ENCODE peak calls at places on chromosomes 13 and 19, in ten cellular contexts. One of them, this sample, is unnamed.

GRCh38 chr13:39767791-39768564 is 112.5 kb downstream of the COG6 start:
- DNase-seq in activated naive CD4-positive, alpha-beta T cell treated with Interleukin-2 at 50 U/mL for 16 hours: no peak
- DNase-seq in NCI-H2029: no peak
- DNase-seq in nephron progenitor cell: no peak
- DNase-seq in GOT3: no peak
- DNase-seq in adrenal gland: no peak
- DNase-seq in left ventricle myocardium superior: no peak
- DNase-seq in stimulated activated CD4-positive, alpha-beta T cell treated with anti-CD3 and anti-CD28 coated beads, Interleukin-1b, Interleukin-23, amount 100 ng/mL, for 1 hour: no peak
- DNase-seq in amygdala: no peak
- DNase-seq in activated CD4-positive, CD25-positive, alpha-beta regulatory T cell: no peak
- DNase-seq in this sample: no peak

GRCh38 chr13:106619688-106620555 is 52.0 kb upstream of the ARGLU1 start:
- DNase-seq in nephron progenitor cell: peak; percentile 36
- DNase-seq in amygdala: no peak
- DNase-seq in stimulated activated CD4-positive, alpha-beta T cell treated with anti-CD3 and anti-CD28 coated beads, Interleukin-1b, Interleukin-23, amount 100 ng/mL, for 1 hour: no peak
- DNase-seq in activated CD4-positive, CD25-positive, alpha-beta regulatory T cell: no peak
- DNase-seq in adrenal gland: no peak
- DNase-seq in NCI-H2029: peak; percentile 9
- DNase-seq in GOT3: no peak
- DNase-seq in activated naive CD4-positive, alpha-beta T cell treated with Interleukin-2 at 50 U/mL for 16 hours: no peak
- DNase-seq in left ventricle myocardium superior: no peak
- DNase-seq in this sample: no peak

GRCh38 chr13:49563513-49563912 is 21.8 kb downstream of the RCBTB1 start:
- DNase-seq in activated naive CD4-positive, alpha-beta T cell treated with Interleukin-2 at 50 U/mL for 16 hours: no peak
- DNase-seq in nephron progenitor cell: no peak
- DNase-seq in amygdala: no peak
- DNase-seq in activated CD4-positive, CD25-positive, alpha-beta regulatory T cell: no peak
- DNase-seq in stimulated activated CD4-positive, alpha-beta T cell treated with anti-CD3 and anti-CD28 coated beads, Interleukin-1b, Interleukin-23, amount 100 ng/mL, for 1 hour: no peak
- DNase-seq in left ventricle myocardium superior: no peak
- DNase-seq in GOT3: no peak
- DNase-seq in NCI-H2029: no peak
- DNase-seq in adrenal gland: no peak
- DNase-seq in this sample: no peak

GRCh38 chr19:10193666-10194499 is 870 bp downstream of the DNMT1 start:
- DNase-seq in activated naive CD4-positive, alpha-beta T cell treated with Interleukin-2 at 50 U/mL for 16 hours: peak; percentile 29
- DNase-seq in NCI-H2029: no peak
- DNase-seq in adrenal gland: no peak
- DNase-seq in GOT3: no peak
- DNase-seq in left ventricle myocardium superior: no peak
- DNase-seq in amygdala: no peak
- DNase-seq in stimulated activated CD4-positive, alpha-beta T cell treated with anti-CD3 and anti-CD28 coated beads, Interleukin-1b, Interleukin-23, amount 100 ng/mL, for 1 hour: no peak
- DNase-seq in nephron progenitor cell: no peak
- DNase-seq in activated CD4-positive, CD25-positive, alpha-beta regulatory T cell: no peak
- DNase-seq in this sample: no peak

GRCh38 chr13:73059460-73060250 is 850 bp downstream of the KLF5 start:
- DNase-seq in adrenal gland: peak; percentile 47
- DNase-seq in nephron progenitor cell: peak; percentile 69
- DNase-seq in GOT3: no peak
- DNase-seq in activated CD4-positive, CD25-positive, alpha-beta regulatory T cell: no peak
- DNase-seq in amygdala: no peak
- DNase-seq in NCI-H2029: peak; percentile 8
- DNase-seq in activated naive CD4-positive, alpha-beta T cell treated with Interleukin-2 at 50 U/mL for 16 hours: peak; percentile 46
- DNase-seq in stimulated activated CD4-positive, alpha-beta T cell treated with anti-CD3 and anti-CD28 coated beads, Interleukin-1b, Interleukin-23, amount 100 ng/mL, for 1 hour: peak; percentile 7
- DNase-seq in left ventricle myocardium superior: peak; percentile 71
- DNase-seq in this sample: no peak

GRCh38 chr19:49442793-49443365 is 1.6 kb upstream of the SLC17A7 start:
- DNase-seq in activated naive CD4-positive, alpha-beta T cell treated with Interleukin-2 at 50 U/mL for 16 hours: peak; percentile 59
- DNase-seq in left ventricle myocardium superior: peak; percentile 96
- DNase-seq in activated CD4-positive, CD25-positive, alpha-beta regulatory T cell: peak; percentile 41
- DNase-seq in amygdala: no peak
- DNase-seq in GOT3: peak; percentile 77
- DNase-seq in NCI-H2029: peak; percentile 78
- DNase-seq in nephron progenitor cell: peak; percentile 99
- DNase-seq in adrenal gland: peak; percentile 86
- DNase-seq in stimulated activated CD4-positive, alpha-beta T cell treated with anti-CD3 and anti-CD28 coated beads, Interleukin-1b, Interleukin-23, amount 100 ng/mL, for 1 hour: no peak
- DNase-seq in this sample: peak; percentile 70

GRCh38 chr13:24203726-24204295 is 43.3 kb downstream of the SPATA13 start:
- DNase-seq in adrenal gland: no peak
- DNase-seq in left ventricle myocardium superior: no peak
- DNase-seq in stimulated activated CD4-positive, alpha-beta T cell treated with anti-CD3 and anti-CD28 coated beads, Interleukin-1b, Interleukin-23, amount 100 ng/mL, for 1 hour: no peak
- DNase-seq in amygdala: no peak
- DNase-seq in activated CD4-positive, CD25-positive, alpha-beta regulatory T cell: no peak
- DNase-seq in nephron progenitor cell: no peak
- DNase-seq in GOT3: no peak
- DNase-seq in NCI-H2029: no peak
- DNase-seq in activated naive CD4-positive, alpha-beta T cell treated with Interleukin-2 at 50 U/mL for 16 hours: no peak
- DNase-seq in this sample: no peak

GRCh38 chr13:29594710-29595379 is 643 bp downstream of the SLC7A1 start:
- DNase-seq in amygdala: no peak
- DNase-seq in activated naive CD4-positive, alpha-beta T cell treated with Interleukin-2 at 50 U/mL for 16 hours: peak; percentile 78
- DNase-seq in stimulated activated CD4-positive, alpha-beta T cell treated with anti-CD3 and anti-CD28 coated beads, Interleukin-1b, Interleukin-23, amount 100 ng/mL, for 1 hour: peak; percentile 9
- DNase-seq in adrenal gland: peak; percentile 66
- DNase-seq in nephron progenitor cell: peak; percentile 56
- DNase-seq in NCI-H2029: no peak
- DNase-seq in GOT3: peak; percentile 39
- DNase-seq in activated CD4-positive, CD25-positive, alpha-beta regulatory T cell: peak; percentile 72
- DNase-seq in left ventricle myocardium superior: peak; percentile 71
- DNase-seq in this sample: no peak

GRCh38 chr13:90281709-90282108 is 1065.8 kb upstream of the MIR17HG start:
- DNase-seq in activated naive CD4-positive, alpha-beta T cell treated with Interleukin-2 at 50 U/mL for 16 hours: no peak
- DNase-seq in stimulated activated CD4-positive, alpha-beta T cell treated with anti-CD3 and anti-CD28 coated beads, Interleukin-1b, Interleukin-23, amount 100 ng/mL, for 1 hour: no peak
- DNase-seq in adrenal gland: no peak
- DNase-seq in activated CD4-positive, CD25-positive, alpha-beta regulatory T cell: no peak
- DNase-seq in NCI-H2029: no peak
- DNase-seq in GOT3: no peak
- DNase-seq in nephron progenitor cell: no peak
- DNase-seq in amygdala: no peak
- DNase-seq in left ventricle myocardium superior: no peak
- DNase-seq in this sample: no peak

GRCh38 chr13:71801781-71802180 is 65.2 kb downstream of the DACH1 start:
- DNase-seq in GOT3: no peak
- DNase-seq in nephron progenitor cell: no peak
- DNase-seq in stimulated activated CD4-positive, alpha-beta T cell treated with anti-CD3 and anti-CD28 coated beads, Interleukin-1b, Interleukin-23, amount 100 ng/mL, for 1 hour: no peak
- DNase-seq in amygdala: no peak
- DNase-seq in NCI-H2029: no peak
- DNase-seq in left ventricle myocardium superior: no peak
- DNase-seq in adrenal gland: no peak
- DNase-seq in activated naive CD4-positive, alpha-beta T cell treated with Interleukin-2 at 50 U/mL for 16 hours: no peak
- DNase-seq in activated CD4-positive, CD25-positive, alpha-beta regulatory T cell: no peak
- DNase-seq in this sample: no peak

GRCh38 chr19:55118401-55118991 is 1.1 kb upstream of the PPP1R12C start:
- DNase-seq in activated CD4-positive, CD25-positive, alpha-beta regulatory T cell: no peak
- DNase-seq in NCI-H2029: no peak
- DNase-seq in adrenal gland: peak; percentile 54
- DNase-seq in stimulated activated CD4-positive, alpha-beta T cell treated with anti-CD3 and anti-CD28 coated beads, Interleukin-1b, Interleukin-23, amount 100 ng/mL, for 1 hour: no peak
- DNase-seq in activated naive CD4-positive, alpha-beta T cell treated with Interleukin-2 at 50 U/mL for 16 hours: no peak
- DNase-seq in GOT3: no peak
- DNase-seq in amygdala: no peak
- DNase-seq in nephron progenitor cell: peak; percentile 57
- DNase-seq in left ventricle myocardium superior: peak; percentile 70
- DNase-seq in this sample: no peak

GRCh38 chr13:37929308-37929707 is 59.7 kb upstream of the TRPC4 start:
- DNase-seq in NCI-H2029: no peak
- DNase-seq in adrenal gland: no peak
- DNase-seq in nephron progenitor cell: no peak
- DNase-seq in activated CD4-positive, CD25-positive, alpha-beta regulatory T cell: no peak
- DNase-seq in activated naive CD4-positive, alpha-beta T cell treated with Interleukin-2 at 50 U/mL for 16 hours: no peak
- DNase-seq in stimulated activated CD4-positive, alpha-beta T cell treated with anti-CD3 and anti-CD28 coated beads, Interleukin-1b, Interleukin-23, amount 100 ng/mL, for 1 hour: no peak
- DNase-seq in left ventricle myocardium superior: no peak
- DNase-seq in GOT3: no peak
- DNase-seq in amygdala: no peak
- DNase-seq in this sample: no peak

GRCh38 chr13:112055417-112056206 is 11.3 kb upstream of the SOX1 start:
- DNase-seq in nephron progenitor cell: no peak
- DNase-seq in adrenal gland: no peak
- DNase-seq in activated CD4-positive, CD25-positive, alpha-beta regulatory T cell: no peak
- DNase-seq in activated naive CD4-positive, alpha-beta T cell treated with Interleukin-2 at 50 U/mL for 16 hours: no peak
- DNase-seq in amygdala: no peak
- DNase-seq in NCI-H2029: no peak
- DNase-seq in GOT3: no peak
- DNase-seq in stimulated activated CD4-positive, alpha-beta T cell treated with anti-CD3 and anti-CD28 coated beads, Interleukin-1b, Interleukin-23, amount 100 ng/mL, for 1 hour: no peak
- DNase-seq in left ventricle myocardium superior: no peak
- DNase-seq in this sample: no peak

GRCh38 chr13:57582032-57582431 is 49.5 kb upstream of the PCDH17 start:
- DNase-seq in left ventricle myocardium superior: no peak
- DNase-seq in NCI-H2029: no peak
- DNase-seq in nephron progenitor cell: no peak
- DNase-seq in GOT3: no peak
- DNase-seq in activated CD4-positive, CD25-positive, alpha-beta regulatory T cell: no peak
- DNase-seq in activated naive CD4-positive, alpha-beta T cell treated with Interleukin-2 at 50 U/mL for 16 hours: no peak
- DNase-seq in amygdala: no peak
- DNase-seq in adrenal gland: no peak
- DNase-seq in stimulated activated CD4-positive, alpha-beta T cell treated with anti-CD3 and anti-CD28 coated beads, Interleukin-1b, Interleukin-23, amount 100 ng/mL, for 1 hour: no peak
- DNase-seq in this sample: no peak

GRCh38 chr13:41668130-41668757 is 210.9 kb downstream of the RGCC start:
- DNase-seq in stimulated activated CD4-positive, alpha-beta T cell treated with anti-CD3 and anti-CD28 coated beads, Interleukin-1b, Interleukin-23, amount 100 ng/mL, for 1 hour: no peak
- DNase-seq in amygdala: no peak
- DNase-seq in nephron progenitor cell: peak; percentile 31
- DNase-seq in GOT3: no peak
- DNase-seq in adrenal gland: peak; percentile 63
- DNase-seq in left ventricle myocardium superior: peak; percentile 36
- DNase-seq in activated naive CD4-positive, alpha-beta T cell treated with Interleukin-2 at 50 U/mL for 16 hours: no peak
- DNase-seq in activated CD4-positive, CD25-positive, alpha-beta regulatory T cell: no peak
- DNase-seq in NCI-H2029: peak; percentile 60
- DNase-seq in this sample: peak; percentile 9

GRCh38 chr13:60584976-60585375 is 188.0 kb downstream of the TDRD3 start:
- DNase-seq in stimulated activated CD4-positive, alpha-beta T cell treated with anti-CD3 and anti-CD28 coated beads, Interleukin-1b, Interleukin-23, amount 100 ng/mL, for 1 hour: no peak
- DNase-seq in adrenal gland: no peak
- DNase-seq in left ventricle myocardium superior: peak; percentile 31
- DNase-seq in GOT3: no peak
- DNase-seq in activated naive CD4-positive, alpha-beta T cell treated with Interleukin-2 at 50 U/mL for 16 hours: no peak
- DNase-seq in NCI-H2029: no peak
- DNase-seq in activated CD4-positive, CD25-positive, alpha-beta regulatory T cell: no peak
- DNase-seq in amygdala: peak; percentile 18
- DNase-seq in nephron progenitor cell: peak; percentile 7
- DNase-seq in this sample: no peak

GRCh38 chr19:35757749-35758608 is at the start of gene PROSER3:
- DNase-seq in NCI-H2029: peak; percentile 99
- DNase-seq in activated naive CD4-positive, alpha-beta T cell treated with Interleukin-2 at 50 U/mL for 16 hours: peak; percentile 99
- DNase-seq in amygdala: peak; percentile 96
- DNase-seq in GOT3: peak; percentile 94
- DNase-seq in activated CD4-positive, CD25-positive, alpha-beta regulatory T cell: peak; percentile 91
- DNase-seq in left ventricle myocardium superior: peak; percentile 98
- DNase-seq in adrenal gland: peak; percentile 98
- DNase-seq in nephron progenitor cell: peak; percentile 97
- DNase-seq in stimulated activated CD4-positive, alpha-beta T cell treated with anti-CD3 and anti-CD28 coated beads, Interleukin-1b, Interleukin-23, amount 100 ng/mL, for 1 hour: peak; percentile 95
- DNase-seq in this sample: peak; percentile 97

GRCh38 chr19:39737351-39737750 is 478 bp downstream of the CLC start:
- DNase-seq in nephron progenitor cell: no peak
- DNase-seq in stimulated activated CD4-positive, alpha-beta T cell treated with anti-CD3 and anti-CD28 coated beads, Interleukin-1b, Interleukin-23, amount 100 ng/mL, for 1 hour: no peak
- DNase-seq in adrenal gland: no peak
- DNase-seq in left ventricle myocardium superior: no peak
- DNase-seq in GOT3: no peak
- DNase-seq in activated CD4-positive, CD25-positive, alpha-beta regulatory T cell: no peak
- DNase-seq in NCI-H2029: no peak
- DNase-seq in amygdala: no peak
- DNase-seq in activated naive CD4-positive, alpha-beta T cell treated with Interleukin-2 at 50 U/mL for 16 hours: no peak
- DNase-seq in this sample: no peak

GRCh38 chr13:67299072-67299635 is 69.0 kb upstream of the PCDH9 start:
- DNase-seq in nephron progenitor cell: no peak
- DNase-seq in NCI-H2029: no peak
- DNase-seq in stimulated activated CD4-positive, alpha-beta T cell treated with anti-CD3 and anti-CD28 coated beads, Interleukin-1b, Interleukin-23, amount 100 ng/mL, for 1 hour: no peak
- DNase-seq in GOT3: no peak
- DNase-seq in adrenal gland: no peak
- DNase-seq in activated CD4-positive, CD25-positive, alpha-beta regulatory T cell: no peak
- DNase-seq in amygdala: no peak
- DNase-seq in left ventricle myocardium superior: no peak
- DNase-seq in activated naive CD4-positive, alpha-beta T cell treated with Interleukin-2 at 50 U/mL for 16 hours: no peak
- DNase-seq in this sample: no peak

GRCh38 chr19:13838943-13839192 is 38.1 kb upstream of the NANOS3 start:
- DNase-seq in amygdala: no peak
- DNase-seq in adrenal gland: no peak
- DNase-seq in NCI-H2029: no peak
- DNase-seq in left ventricle myocardium superior: peak; percentile 95
- DNase-seq in stimulated activated CD4-positive, alpha-beta T cell treated with anti-CD3 and anti-CD28 coated beads, Interleukin-1b, Interleukin-23, amount 100 ng/mL, for 1 hour: no peak
- DNase-seq in activated CD4-positive, CD25-positive, alpha-beta regulatory T cell: no peak
- DNase-seq in activated naive CD4-positive, alpha-beta T cell treated with Interleukin-2 at 50 U/mL for 16 hours: no peak
- DNase-seq in GOT3: no peak
- DNase-seq in nephron progenitor cell: no peak
- DNase-seq in this sample: no peak

GRCh38 chr13:105990256-105990958 is 545.1 kb downstream of the EFNB2 start:
- DNase-seq in adrenal gland: no peak
- DNase-seq in stimulated activated CD4-positive, alpha-beta T cell treated with anti-CD3 and anti-CD28 coated beads, Interleukin-1b, Interleukin-23, amount 100 ng/mL, for 1 hour: no peak
- DNase-seq in amygdala: no peak
- DNase-seq in activated naive CD4-positive, alpha-beta T cell treated with Interleukin-2 at 50 U/mL for 16 hours: no peak
- DNase-seq in nephron progenitor cell: no peak
- DNase-seq in NCI-H2029: no peak
- DNase-seq in activated CD4-positive, CD25-positive, alpha-beta regulatory T cell: no peak
- DNase-seq in left ventricle myocardium superior: no peak
- DNase-seq in GOT3: no peak
- DNase-seq in this sample: no peak

GRCh38 chr19:1057185-1057857 is 9.6 kb upstream of the ARHGAP45 start:
- DNase-seq in NCI-H2029: no peak
- DNase-seq in amygdala: no peak
- DNase-seq in nephron progenitor cell: no peak
- DNase-seq in stimulated activated CD4-positive, alpha-beta T cell treated with anti-CD3 and anti-CD28 coated beads, Interleukin-1b, Interleukin-23, amount 100 ng/mL, for 1 hour: no peak
- DNase-seq in activated naive CD4-positive, alpha-beta T cell treated with Interleukin-2 at 50 U/mL for 16 hours: peak; percentile 58
- DNase-seq in adrenal gland: no peak
- DNase-seq in left ventricle myocardium superior: no peak
- DNase-seq in activated CD4-positive, CD25-positive, alpha-beta regulatory T cell: no peak
- DNase-seq in GOT3: no peak
- DNase-seq in this sample: peak; percentile 18

GRCh38 chr19:7729211-7729610 is 2.7 kb downstream of the CLEC4G start:
- DNase-seq in stimulated activated CD4-positive, alpha-beta T cell treated with anti-CD3 and anti-CD28 coated beads, Interleukin-1b, Interleukin-23, amount 100 ng/mL, for 1 hour: no peak
- DNase-seq in activated CD4-positive, CD25-positive, alpha-beta regulatory T cell: no peak
- DNase-seq in NCI-H2029: no peak
- DNase-seq in GOT3: no peak
- DNase-seq in adrenal gland: no peak
- DNase-seq in amygdala: no peak
- DNase-seq in activated naive CD4-positive, alpha-beta T cell treated with Interleukin-2 at 50 U/mL for 16 hours: no peak
- DNase-seq in nephron progenitor cell: no peak
- DNase-seq in left ventricle myocardium superior: no peak
- DNase-seq in this sample: no peak

GRCh38 chr13:94020833-94021232 is 458.6 kb downstream of the DCT start:
- DNase-seq in nephron progenitor cell: no peak
- DNase-seq in GOT3: no peak
- DNase-seq in activated CD4-positive, CD25-positive, alpha-beta regulatory T cell: no peak
- DNase-seq in amygdala: no peak
- DNase-seq in adrenal gland: no peak
- DNase-seq in stimulated activated CD4-positive, alpha-beta T cell treated with anti-CD3 and anti-CD28 coated beads, Interleukin-1b, Interleukin-23, amount 100 ng/mL, for 1 hour: no peak
- DNase-seq in left ventricle myocardium superior: no peak
- DNase-seq in NCI-H2029: no peak
- DNase-seq in activated naive CD4-positive, alpha-beta T cell treated with Interleukin-2 at 50 U/mL for 16 hours: no peak
- DNase-seq in this sample: no peak

GRCh38 chr13:51322826-51323225 is 16.7 kb upstream of the SERPINE3 start:
- DNase-seq in left ventricle myocardium superior: no peak
- DNase-seq in amygdala: no peak
- DNase-seq in stimulated activated CD4-positive, alpha-beta T cell treated with anti-CD3 and anti-CD28 coated beads, Interleukin-1b, Interleukin-23, amount 100 ng/mL, for 1 hour: no peak
- DNase-seq in activated naive CD4-positive, alpha-beta T cell treated with Interleukin-2 at 50 U/mL for 16 hours: no peak
- DNase-seq in activated CD4-positive, CD25-positive, alpha-beta regulatory T cell: no peak
- DNase-seq in NCI-H2029: no peak
- DNase-seq in GOT3: no peak
- DNase-seq in adrenal gland: no peak
- DNase-seq in nephron progenitor cell: no peak
- DNase-seq in this sample: no peak

GRCh38 chr13:48156466-48156865 is 61.6 kb upstream of the MED4 start:
- DNase-seq in nephron progenitor cell: no peak
- DNase-seq in amygdala: no peak
- DNase-seq in activated naive CD4-positive, alpha-beta T cell treated with Interleukin-2 at 50 U/mL for 16 hours: peak; percentile 73
- DNase-seq in adrenal gland: no peak
- DNase-seq in activated CD4-positive, CD25-positive, alpha-beta regulatory T cell: no peak
- DNase-seq in NCI-H2029: no peak
- DNase-seq in stimulated activated CD4-positive, alpha-beta T cell treated with anti-CD3 and anti-CD28 coated beads, Interleukin-1b, Interleukin-23, amount 100 ng/mL, for 1 hour: peak; percentile 51
- DNase-seq in GOT3: no peak
- DNase-seq in left ventricle myocardium superior: peak; percentile 35
- DNase-seq in this sample: no peak

GRCh38 chr13:29743229-29743786 is 107.1 kb downstream of the UBL3 start:
- DNase-seq in amygdala: no peak
- DNase-seq in adrenal gland: no peak
- DNase-seq in left ventricle myocardium superior: peak; percentile 64
- DNase-seq in activated naive CD4-positive, alpha-beta T cell treated with Interleukin-2 at 50 U/mL for 16 hours: no peak
- DNase-seq in activated CD4-positive, CD25-positive, alpha-beta regulatory T cell: no peak
- DNase-seq in NCI-H2029: no peak
- DNase-seq in stimulated activated CD4-positive, alpha-beta T cell treated with anti-CD3 and anti-CD28 coated beads, Interleukin-1b, Interleukin-23, amount 100 ng/mL, for 1 hour: no peak
- DNase-seq in nephron progenitor cell: peak; percentile 12
- DNase-seq in GOT3: no peak
- DNase-seq in this sample: no peak

GRCh38 chr13:97359181-97360057 is 74.5 kb upstream of the RAP2A start:
- DNase-seq in activated CD4-positive, CD25-positive, alpha-beta regulatory T cell: peak; percentile 1
- DNase-seq in left ventricle myocardium superior: no peak
- DNase-seq in GOT3: no peak
- DNase-seq in NCI-H2029: peak; percentile 31
- DNase-seq in nephron progenitor cell: peak; percentile 44
- DNase-seq in amygdala: no peak
- DNase-seq in activated naive CD4-positive, alpha-beta T cell treated with Interleukin-2 at 50 U/mL for 16 hours: peak; percentile 40
- DNase-seq in stimulated activated CD4-positive, alpha-beta T cell treated with anti-CD3 and anti-CD28 coated beads, Interleukin-1b, Interleukin-23, amount 100 ng/mL, for 1 hour: no peak
- DNase-seq in adrenal gland: peak; percentile 57
- DNase-seq in this sample: peak; percentile 28

This sample was measured in NCI-H187.